ENCODE peak calls at places on chromosomes 3 and 15, in nine cellular contexts. M is B cell, F is astrocyte of the spinal cord, L is activated B cell treated with CpG ODN at 0.5 μM for 24 hours, J is ovary, O is GM10248, T is cardiac muscle cell, P is stomach, C is heart left ventricle. Q is an unnamed sample.
A peak's percentile ranks its signal among the peaks of the same experiment; 100 is the strongest.

GRCh38 chr3:171309906-171310359 is 150.3 kb downstream of the TNIK start:
- DNase-seq in J (no peak), P (no peak), C (no peak), M (no peak), L (no peak), F (peak; percentile 68), O (no peak), T (peak; percentile 74), Q (no peak)

GRCh38 chr3:109806929-109807328 is 469.6 kb upstream of the DPPA4 start:
- DNase-seq in T (peak; percentile 86), L (no peak), F (peak; percentile 33), C (no peak), J (no peak), O (no peak), P (no peak), M (no peak), Q (no peak)

GRCh38 chr3:102529452-102529851 is 94.6 kb downstream of the ZPLD1 start:
- DNase-seq in C (no peak), T (peak; percentile 44), M (no peak), P (no peak), O (no peak), J (no peak), L (no peak), F (peak; percentile 25), Q (no peak)

GRCh38 chr3:13116426-13116825 is 43.2 kb upstream of the IQSEC1 start:
- DNase-seq in L (no peak), O (no peak), C (no peak), M (no peak), P (no peak), T (no peak), F (no peak), J (no peak), Q (no peak)

GRCh38 chr3:30453364-30454039 is 152.9 kb upstream of the TGFBR2 start:
- DNase-seq in L (no peak), M (no peak), T (peak; percentile 41), C (peak; percentile 41), O (no peak), F (no peak), J (no peak), P (no peak), Q (no peak)

GRCh38 chr3:159919873-159920272 is 68.8 kb upstream of the IL12A start:
- DNase-seq in P (no peak), O (no peak), J (no peak), C (no peak), T (no peak), M (no peak), L (no peak), F (peak; percentile 56), Q (no peak)

GRCh38 chr15:29676961-29677402 is 145.3 kb downstream of the TJP1 start:
- DNase-seq in T (peak; percentile 62), P (no peak), J (no peak), L (no peak), O (no peak), C (no peak), F (peak; percentile 68), M (no peak), Q (no peak)

GRCh38 chr3:46998121-46998851 is 18.8 kb downstream of the NBEAL2 start:
- DNase-seq in F (peak; percentile 47), C (peak; percentile 71), J (peak; percentile 62), L (peak; percentile 72), P (peak; percentile 87), T (peak; percentile 68), O (peak; percentile 84), M (peak; percentile 90), Q (peak; percentile 65)

GRCh38 chr3:192917258-192917507 is 473 bp downstream of the MB21D2 start:
- DNase-seq in M (no peak), C (no peak), P (no peak), T (no peak), J (no peak), L (no peak), O (peak; percentile 33), F (no peak), Q (no peak)

GRCh38 chr3:84959470-84960380 is 936 bp downstream of the CADM2 start:
- DNase-seq in P (no peak), F (no peak), M (no peak), T (no peak), J (no peak), C (no peak), L (no peak), O (no peak), Q (no peak)

GRCh38 chr15:99565031-99565280 is 828 bp upstream of the MEF2A start:
- DNase-seq in P (no peak), F (no peak), C (no peak), L (no peak), J (no peak), M (no peak), T (no peak), O (no peak), Q (no peak)

GRCh38 chr15:39651295-39651694 is 70.4 kb downstream of the THBS1 start:
- DNase-seq in J (no peak), F (no peak), C (no peak), O (no peak), M (no peak), P (no peak), T (no peak), L (no peak), Q (no peak)

GRCh38 chr3:64143399-64144130 is 81.7 kb downstream of the PRICKLE2 start:
- DNase-seq in F (peak; percentile 67), T (peak; percentile 46), J (no peak), C (no peak), O (no peak), L (no peak), M (no peak), P (no peak), Q (no peak)

GRCh38 chr15:39345176-39345575 is 235.7 kb upstream of the THBS1 start:
- DNase-seq in F (no peak), T (no peak), J (no peak), P (no peak), M (no peak), C (no peak), L (no peak), O (no peak), Q (no peak)

GRCh38 chr3:129358177-129359101 is 70.0 kb downstream of the EFCAB12 start:
- DNase-seq in M (no peak), J (no peak), F (no peak), O (no peak), P (no peak), C (no peak), T (no peak), L (no peak), Q (no peak)

GRCh38 chr15:68667800-68668625 is 89.2 kb downstream of the CORO2B start:
- DNase-seq in J (no peak), T (no peak), F (no peak), M (no peak), O (no peak), C (no peak), P (no peak), L (no peak), Q (no peak)

GRCh38 chr15:52408823-52409222 is 113.2 kb upstream of the MYO5C start:
- DNase-seq in T (no peak), J (no peak), M (no peak), L (no peak), P (no peak), C (no peak), F (no peak), O (no peak), Q (no peak)

GRCh38 chr15:55282284-55282833 is 7.3 kb downstream of the RAB27A start:
- DNase-seq in J (no peak), F (peak; percentile 85), P (no peak), T (peak; percentile 89), M (no peak), L (no peak), C (no peak), O (no peak), Q (peak; percentile 38)

GRCh38 chr3:179391906-179392305 is 44.4 kb downstream of the MFN1 start:
- DNase-seq in M (no peak), L (no peak), C (no peak), T (no peak), O (no peak), J (no peak), P (no peak), F (no peak), Q (no peak)

GRCh38 chr3:53230041-53230621 is 25.7 kb downstream of the TKT start:
- DNase-seq in M (peak; percentile 16), P (no peak), L (no peak), J (no peak), F (no peak), C (no peak), O (no peak), T (no peak), Q (no peak)

DNA sequence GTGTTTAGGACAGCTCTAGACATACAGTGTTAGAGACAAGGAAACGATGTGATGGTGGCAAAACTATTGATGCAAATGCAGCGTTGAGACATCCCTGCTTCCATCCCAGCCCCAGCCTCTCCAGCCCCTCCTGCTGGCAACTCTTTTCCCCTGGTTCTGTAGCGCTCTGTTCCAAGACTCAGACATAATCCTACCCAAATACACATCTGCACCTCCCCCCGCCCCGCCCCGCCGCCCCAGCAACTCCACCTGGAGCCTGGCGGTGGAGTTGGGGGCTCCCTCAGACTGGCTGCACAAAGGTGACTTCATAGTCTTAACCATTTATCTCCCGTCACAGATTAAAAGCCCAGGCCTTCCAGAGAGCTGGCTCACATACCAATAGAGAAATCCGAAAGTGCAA is 7.2 kb upstream of the SEC22A start:
- DNase-seq in C (no peak), T (peak; percentile 41), M (no peak), L (no peak), F (peak; percentile 13), O (no peak), P (peak; percentile 51), J (no peak), Q (no peak)
- TF ChIP-seq CTCF in C (peak; percentile 24), T (peak; percentile 54), M (no peak), L (no peak), F (peak; percentile 60), O (no peak), P (peak; percentile 34), J (no peak), Q (no peak)

GRCh38 chr15:96255599-96255998 is 74.9 kb upstream of the NR2F2 start:
- DNase-seq in O (no peak), F (no peak), T (no peak), M (no peak), J (no peak), C (no peak), P (no peak), L (no peak), Q (no peak)
- TF ChIP-seq CTCF in O (no peak), F (no peak), T (no peak), M (no peak), J (no peak), C (no peak), P (no peak), L (no peak), Q (no peak)

GRCh38 chr3:38117163-38117716 is 19.7 kb downstream of the ACAA1 start:
- DNase-seq in C (peak; percentile 45), L (no peak), M (no peak), J (no peak), F (no peak), T (no peak), P (peak; percentile 59), O (no peak), Q (no peak)
- TF ChIP-seq CTCF in C (no peak), L (no peak), M (no peak), J (no peak), F (no peak), T (no peak), P (no peak), O (no peak), Q (no peak)

DNA sequence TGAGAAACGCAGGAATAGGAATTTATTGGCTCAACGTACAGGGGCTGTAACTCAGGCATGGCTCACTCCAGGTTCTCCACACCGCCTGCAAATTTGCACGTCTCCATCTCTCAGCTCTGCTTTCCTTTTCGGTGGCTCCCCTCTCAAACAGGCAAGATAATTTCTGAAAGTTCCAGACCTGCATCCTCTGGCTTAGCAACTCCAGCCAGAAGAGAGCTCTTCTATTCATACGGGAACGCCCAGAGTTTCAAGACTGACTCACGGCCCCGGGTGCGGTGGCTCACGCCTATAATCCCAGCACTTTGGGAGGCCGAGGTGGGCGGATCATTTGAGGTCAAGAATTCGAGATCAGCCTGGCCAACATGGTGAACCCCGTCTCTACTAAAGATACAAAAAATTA is 139.8 kb upstream of the BNIP2 start:
- DNase-seq in F (no peak), C (no peak), L (no peak), P (no peak), O (no peak), J (no peak), T (no peak), M (no peak), Q (no peak)
- TF ChIP-seq CTCF in F (no peak), C (no peak), L (no peak), P (no peak), O (no peak), J (no peak), T (no peak), M (no peak), Q (no peak)

Q was measured in natural killer cell.